ENCODE peak calls at places on chromosomes 6 and 20, in five cellular contexts. K, D, G, N and C are unnamed samples.

GRCh38 chr6:158653577-158654354 is 3.9 kb downstream of the SYTL3 start:
- DNase-seq in D (no peak), G (no peak), N (no peak), K (no peak), C (peak; percentile 56)

GRCh38 chr6:70527071-70527737 is 39.5 kb upstream of the SDHAF4 start:
- DNase-seq in D (no peak), K (no peak), N (no peak), G (no peak), C (no peak)

GRCh38 chr20:354298-354977 is 7.5 kb downstream of the NRSN2 start:
- DNase-seq in K (peak; percentile 78), D (peak; percentile 92), N (peak; percentile 84), G (peak; percentile 69), C (peak; percentile 82)

GRCh38 chr20:49717693-49718092 is 4.0 kb upstream of the B4GALT5 start:
- DNase-seq in G (no peak), D (no peak), K (no peak), N (peak; percentile 25), C (no peak)

GRCh38 chr6:39035689-39036088 is 12.9 kb upstream of the GLP1R start:
- DNase-seq in D (no peak), G (no peak), N (no peak), K (no peak), C (no peak)

GRCh38 chr20:48547682-48548081 is 280.1 kb downstream of the PREX1 start:
- DNase-seq in N (no peak), D (no peak), K (no peak), G (no peak), C (no peak)

GRCh38 chr20:63529861-63530787 is 7.1 kb downstream of the PTK6 start:
- DNase-seq in G (no peak), N (no peak), D (no peak), K (no peak), C (no peak)

GRCh38 chr6:143962644-143962929 is 45.5 kb downstream of the PLAGL1 start:
- DNase-seq in N (peak; percentile 74), G (peak; percentile 67), D (no peak), K (no peak), C (peak; percentile 69)

GRCh38 chr6:79630883-79631799 is at the start of gene SH3BGRL2:
- DNase-seq in K (peak; percentile 85), G (peak; percentile 84), D (peak; percentile 90), N (peak; percentile 93), C (peak; percentile 76)

GRCh38 chr6:96626749-96627353 is 63.9 kb downstream of the FHL5 start:
- DNase-seq in N (peak; percentile 36), D (no peak), G (no peak), K (no peak), C (peak; percentile 61)

GRCh38 chr6:84522135-84522535 is 242.3 kb downstream of the TBX18 start:
- DNase-seq in D (no peak), G (no peak), K (no peak), N (no peak), C (peak; percentile 83)

GRCh38 chr6:137707590-137708360 is 159.3 kb upstream of the TNFAIP3 start:
- DNase-seq in N (peak; percentile 81), K (peak; percentile 45), G (peak; percentile 24), D (no peak), C (peak; percentile 86)

GRCh38 chr20:49892260-49893216 is 22.8 kb downstream of the SPATA2 start:
- DNase-seq in K (no peak), G (no peak), D (no peak), N (no peak), C (no peak)

GRCh38 chr20:45485388-45485787 is 15.8 kb downstream of the WFDC2 start:
- DNase-seq in G (no peak), D (no peak), N (no peak), K (no peak), C (no peak)

GRCh38 chr20:45489083-45489531 is 19.6 kb downstream of the WFDC2 start:
- DNase-seq in G (no peak), N (peak; percentile 53), K (no peak), D (no peak), C (no peak)

GRCh38 chr20:45487231-45487635 is 17.7 kb downstream of the WFDC2 start:
- DNase-seq in K (peak; percentile 72), D (peak; percentile 77), G (no peak), N (peak; percentile 41), C (no peak)

GRCh38 chr20:45479822-45480221 is 10.3 kb downstream of the WFDC2 start:
- DNase-seq in G (no peak), K (no peak), N (no peak), D (no peak), C (no peak)

GRCh38 chr20:45484676-45485075 is 15.1 kb downstream of the WFDC2 start:
- DNase-seq in K (no peak), N (peak; percentile 66), G (no peak), D (no peak), C (no peak)
- H3K27me3 ChIP-seq in K (no peaks in the 10 kb centered on the region), N (no peaks in the 10 kb centered on the region), G (peaks cover 26% of the 10 kb centered on the region), D (no peaks in the 10 kb centered on the region), C (peaks cover 54% of the 10 kb centered on the region)

DNA sequence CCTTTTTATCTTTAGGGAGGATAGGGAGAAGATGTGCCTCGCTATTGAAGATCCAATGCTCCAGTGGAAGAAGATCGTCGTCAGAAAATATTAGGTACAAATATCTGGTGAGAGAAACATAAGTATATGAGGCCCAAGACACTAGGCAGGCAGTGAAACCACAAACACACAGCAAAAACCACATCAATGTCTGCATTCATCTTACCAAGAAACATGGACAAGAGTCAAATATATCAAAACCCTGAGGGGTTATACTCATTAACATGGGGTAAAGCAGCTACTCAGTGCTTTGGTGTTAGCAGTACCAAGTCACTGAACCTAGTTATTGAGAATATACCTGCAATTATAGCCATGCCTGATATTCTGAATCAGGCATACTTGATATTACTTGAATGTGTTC is 101.4 kb upstream of the FAM184A start:
- DNase-seq in N (no peak), D (no peak), K (no peak), G (no peak), C (no peak)
- H4K8ac ChIP-seq in N (no peak overlapping the region), D (no peak overlapping the region), K (no peak overlapping the region), G (no peak overlapping the region), C (no peak overlapping the region)

GRCh38 chr20:62487125-62487524 is 11.3 kb upstream of the GATA5 start:
- DNase-seq in N (no peak), K (no peak), G (no peak), D (no peak), C (no peak)
- H3K27me3 ChIP-seq in N (no peaks in the 10 kb centered on the region), K (peaks cover 14% of the 10 kb centered on the region), G (peaks cover 97% of the 10 kb centered on the region), D (peaks cover 30% of the 10 kb centered on the region), C (peaks cover 60% of the 10 kb centered on the region)

GRCh38 chr6:159931112-159931511 is 37.8 kb upstream of the IGF2R start:
- DNase-seq in N (no peak), G (no peak), K (no peak), D (no peak), C (no peak)

GRCh38 chr6:159929819-159930218 is 39.0 kb downstream of the MAS1 start:
- DNase-seq in D (no peak), G (no peak), K (no peak), N (no peak), C (no peak)

GRCh38 chr6:159926542-159927203 is 35.9 kb downstream of the MAS1 start:
- DNase-seq in G (no peak), K (no peak), D (no peak), N (no peak), C (no peak)
- H4K8ac ChIP-seq in G (no peak overlapping the region), K (no peak overlapping the region), D (no peak overlapping the region), N (no peak overlapping the region), C (no peak overlapping the region)

GRCh38 chr20:17457064-17457463 is 74.1 kb downstream of the BFSP1 start:
- DNase-seq in G (no peak), K (no peak), D (no peak), N (no peak), C (no peak)
- H3K27me3 ChIP-seq in G (peaks cover 11% of the 10 kb centered on the region), K (no peaks in the 10 kb centered on the region), D (no peaks in the 10 kb centered on the region), N (no peaks in the 10 kb centered on the region), C (peaks cover 31% of the 10 kb centered on the region)

DNA sequence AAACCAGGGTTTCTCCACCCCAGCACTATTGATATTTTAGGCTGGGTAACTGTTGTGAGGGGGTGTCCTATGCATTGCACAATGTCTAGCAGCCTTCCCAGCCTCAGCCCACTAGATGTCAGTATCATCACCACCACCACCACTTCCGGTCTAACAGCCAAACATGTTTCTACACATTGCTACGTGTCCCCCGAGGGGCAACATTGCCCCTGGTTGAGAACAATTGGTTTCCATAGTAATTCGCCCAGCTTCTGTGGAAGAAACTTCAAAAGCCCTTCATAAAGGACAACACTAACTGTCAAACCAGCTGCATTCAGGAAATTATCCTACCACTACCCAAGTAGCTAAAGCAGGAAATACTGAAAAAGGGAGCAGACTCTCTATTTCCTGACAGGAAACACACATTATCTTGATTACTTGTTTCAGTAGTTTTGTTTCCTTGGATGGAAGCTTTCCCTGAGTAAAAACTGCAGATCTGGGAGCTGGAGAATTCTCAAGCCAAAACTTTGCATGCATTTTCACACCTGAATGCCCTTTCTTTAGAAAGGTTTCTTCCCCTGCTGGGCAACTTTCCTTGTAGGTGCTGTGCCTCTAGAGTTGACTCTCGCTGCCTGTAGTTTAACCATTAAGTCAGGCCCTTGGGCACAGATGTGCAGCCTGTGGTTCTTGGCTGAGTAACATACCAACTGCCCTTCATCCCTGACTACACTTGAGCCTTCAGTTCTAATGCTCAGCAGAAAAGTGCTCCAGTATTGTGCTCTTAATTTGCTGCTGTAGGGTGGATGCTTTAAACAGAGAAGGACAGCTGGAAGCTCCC is 23.6 kb downstream of the PKHD1 start:
- DNase-seq in N (peak; percentile 88), K (peak; percentile 68), D (no peak), G (peak; percentile 40), C (peak; percentile 22)
- H4K8ac ChIP-seq in N (no peak overlapping the region), K (no peak overlapping the region), D (no peak overlapping the region), G (no peak overlapping the region), C (no peak overlapping the region)

DNA sequence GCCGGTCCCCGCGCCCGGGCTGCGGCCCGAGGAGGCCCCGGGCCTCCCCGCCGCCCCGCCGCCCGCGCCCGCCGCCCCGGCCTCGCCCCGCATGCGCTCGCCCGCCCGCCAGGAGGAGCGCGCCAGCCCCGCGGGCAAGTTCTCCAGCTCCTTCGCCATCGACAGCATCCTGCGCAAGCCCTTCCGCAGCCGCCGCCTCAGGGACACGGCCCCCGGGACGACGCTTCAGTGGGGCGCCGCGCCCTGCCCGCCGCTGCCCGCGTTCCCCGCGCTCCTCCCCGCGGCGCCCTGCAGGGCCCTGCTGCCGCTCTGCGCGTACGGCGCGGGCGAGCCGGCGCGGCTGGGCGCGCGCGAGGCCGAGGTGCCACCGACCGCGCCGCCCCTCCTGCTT is 1.5 kb downstream of the FOXQ1 start:
- DNase-seq in K (no peak), N (peak; percentile 27), D (no peak), G (no peak), C (no peak)
- H3K27me3 ChIP-seq in K (peaks cover 64% of the 10 kb centered on the region), N (peaks cover 43% of the 10 kb centered on the region), D (peaks cover 82% of the 10 kb centered on the region), G (peaks cover 79% of the 10 kb centered on the region), C (peaks cover 64% of the 10 kb centered on the region)

DNA sequence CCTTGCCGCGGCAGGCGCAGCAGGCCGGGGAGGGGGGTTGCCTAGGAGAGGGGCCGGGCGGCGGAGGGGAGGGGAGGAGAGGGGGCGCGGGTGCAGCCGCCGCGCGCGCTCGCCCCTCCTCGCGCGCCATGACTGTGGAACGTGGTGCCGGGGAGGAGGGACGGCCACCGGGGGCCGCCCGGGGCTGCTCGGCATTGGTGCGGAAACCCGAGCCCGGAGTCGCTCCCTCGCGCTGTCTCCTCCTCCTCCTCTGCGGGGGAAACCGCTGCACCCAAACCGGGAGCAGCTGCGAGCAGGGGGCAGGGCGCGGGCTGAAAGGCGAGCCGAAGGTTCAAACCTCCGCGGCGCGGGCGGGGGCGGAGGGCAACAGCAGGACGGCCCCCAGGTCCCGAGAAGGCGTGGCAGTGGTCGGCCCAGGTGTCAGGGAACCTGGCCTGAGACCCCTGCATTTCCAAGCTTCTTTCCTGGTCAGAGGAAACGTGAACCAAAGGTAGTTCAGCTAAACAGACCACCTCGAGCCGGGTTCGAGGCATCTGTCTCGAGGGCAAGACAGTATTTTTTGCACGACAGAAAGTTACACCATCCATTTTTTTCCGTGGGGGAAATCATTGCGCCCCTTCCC is 1.4 kb upstream of the TRERF1 start:
- DNase-seq in N (peak; percentile 94), K (peak; percentile 93), D (peak; percentile 91), G (peak; percentile 92), C (peak; percentile 93)
- H4K8ac ChIP-seq in N (no peak overlapping the region), K (no peak overlapping the region), D (no peak overlapping the region), G (no peak overlapping the region), C (peak overlapping the region; percentile 100)